ENCODE peak calls at places on chromosomes 2 and 18, in five cellular contexts. B is HepG2, P is HCT116, D is GM12878, U is H1. E is an unnamed sample.

GRCh38 chr2:211068108-211068780 is 511.8 kb downstream of the CPS1 start:
- DNase-seq in U (no peak), D (no peak), B (no peak), P (no peak), E (no peak)

GRCh38 chr2:240956935-240957655 is 41.3 kb upstream of the SNED1 start:
- DNase-seq in P (no peak), B (no peak), U (peak), D (no peak), E (no peak)

GRCh38 chr2:159879061-159879604 is 81.1 kb upstream of the CD302 start:
- DNase-seq in D (peak), B (no peak), P (no peak), U (no peak), E (no peak)

GRCh38 chr18:5982332-5982731 is 87.0 kb upstream of the TMEM200C start:
- DNase-seq in B (no peak), U (no peak), D (peak), P (no peak), E (no peak)

GRCh38 chr18:52001106-52001505 is 338.9 kb upstream of the DCC start:
- DNase-seq in D (no peak), B (no peak), P (no peak), U (no peak), E (no peak)

GRCh38 chr2:33129661-33130447 is 183.1 kb downstream of the LTBP1 start:
- DNase-seq in D (no peak), B (no peak), P (no peak), U (no peak), E (no peak)

GRCh38 chr18:74013955-74014354 is 133.7 kb downstream of the FBXO15 start:
- DNase-seq in D (no peak), P (no peak), U (no peak), B (no peak), E (no peak)

GRCh38 chr2:1491751-1492150 is 78.5 kb downstream of the TPO start:
- DNase-seq in U (peak), P (no peak), D (no peak), B (no peak), E (no peak)

GRCh38 chr2:68722712-68723111 is 11.9 kb upstream of the ARHGAP25 start:
- DNase-seq in U (no peak), D (no peak), P (peak), B (peak), E (peak)

DNA sequence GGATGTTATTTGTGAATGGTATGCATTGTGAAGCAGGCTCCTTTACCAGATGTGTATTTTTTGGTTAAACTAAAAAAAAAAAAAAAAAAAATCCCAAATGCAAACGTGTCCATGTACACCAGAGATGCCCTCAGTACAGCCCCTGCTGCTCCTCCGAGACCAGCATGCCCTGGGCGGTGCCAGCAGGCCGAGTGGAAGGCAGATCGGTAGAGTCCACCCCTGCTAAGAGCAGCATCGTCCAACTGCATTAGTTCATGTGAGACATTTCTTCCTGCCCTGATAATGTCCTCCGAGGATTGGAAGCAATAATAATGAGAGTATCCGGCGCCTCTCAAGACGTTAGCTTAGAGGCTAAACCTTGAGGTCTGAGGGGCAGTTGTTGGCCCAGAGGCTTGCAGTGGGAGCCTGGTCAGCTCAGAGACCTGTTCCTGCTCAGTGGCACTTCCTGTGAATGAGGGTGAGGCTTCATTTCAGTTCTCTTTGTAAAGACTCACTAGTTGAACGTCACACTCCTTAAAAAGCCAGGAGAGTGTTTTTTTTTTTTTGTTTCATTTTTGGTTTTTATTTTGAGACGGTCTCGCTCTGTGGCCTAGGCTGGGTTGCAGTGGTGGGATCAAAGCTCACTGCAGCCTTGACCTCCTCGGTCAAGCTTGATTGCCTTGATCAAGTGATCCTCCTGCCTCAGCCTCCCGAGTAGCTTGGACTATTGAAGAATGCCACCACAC is 5.6 kb downstream of the SLC66A3 start:
- DNase-seq in B (no peak), P (no peak), D (peak), U (no peak), E (no peak)
- H2AFZ ChIP-seq in B (no peak), P (no peak), D (peak), U (no peak), E (no peak)

GRCh38 chr2:110858135-110858737 is 125.9 kb downstream of the ACOXL start:
- DNase-seq in D (peak), B (no peak), U (no peak), P (no peak), E (no peak)
- TF ChIP-seq SP1 in D (no peak), B (no peak), U (no peak), P (no peak), E (no peak)

GRCh38 chr2:137185378-137186078 is 420.2 kb downstream of the THSD7B start:
- DNase-seq in D (no peak), P (no peak), B (no peak), U (no peak), E (no peak)
- H2AFZ ChIP-seq in D (no peak), P (no peak), B (no peak), U (no peak), E (no peak)

DNA sequence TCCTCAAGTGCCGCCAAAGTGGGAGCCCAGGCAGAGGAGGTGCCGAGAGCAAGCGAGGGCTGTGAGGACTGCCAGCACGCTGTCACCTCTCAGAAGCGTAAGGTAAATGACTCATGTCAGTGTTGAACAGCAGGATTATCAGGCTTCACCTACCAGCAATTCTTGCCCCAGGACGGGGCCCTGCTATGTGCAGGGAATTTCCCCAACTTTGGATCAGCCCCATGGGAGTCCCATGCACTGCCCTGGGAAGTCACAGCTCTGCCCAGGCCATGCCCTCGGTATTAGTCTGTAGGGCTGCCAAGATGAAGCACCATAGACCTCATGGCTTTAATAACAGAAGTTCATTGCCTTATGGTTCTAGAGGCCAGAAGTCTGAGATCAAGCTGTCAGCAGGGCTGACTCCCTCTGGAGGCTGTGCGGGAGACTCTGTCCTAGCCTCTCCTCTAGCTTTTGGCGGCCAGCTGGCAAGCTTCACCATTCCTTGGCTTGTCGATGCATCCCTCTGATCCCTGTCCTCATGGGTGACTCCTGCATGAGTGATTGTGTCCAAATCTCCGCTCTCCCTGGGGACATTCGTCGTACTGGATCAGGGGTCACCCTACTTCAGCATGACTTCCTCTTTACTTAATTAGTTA is 55.9 kb downstream of the TRPM8 start:
- DNase-seq in B (no peak), D (no peak), U (no peak), P (no peak), E (no peak)
- TF ChIP-seq SP1 in B (no peak), D (no peak), U (no peak), P (no peak), E (no peak)

GRCh38 chr2:138931284-138932256 is 151.4 kb upstream of the NXPH2 start:
- DNase-seq in D (no peak), P (no peak), B (no peak), U (no peak), E (no peak)
- H2AFZ ChIP-seq in D (no peak), P (no peak), B (no peak), U (no peak), E (no peak)

GRCh38 chr2:45168731-45169338 is 159.6 kb upstream of the SIX2 start:
- DNase-seq in P (no peak), B (no peak), D (no peak), U (peak), E (no peak)
- TF ChIP-seq SP1 in P (no peak), B (no peak), D (no peak), U (no peak), E (no peak)

DNA sequence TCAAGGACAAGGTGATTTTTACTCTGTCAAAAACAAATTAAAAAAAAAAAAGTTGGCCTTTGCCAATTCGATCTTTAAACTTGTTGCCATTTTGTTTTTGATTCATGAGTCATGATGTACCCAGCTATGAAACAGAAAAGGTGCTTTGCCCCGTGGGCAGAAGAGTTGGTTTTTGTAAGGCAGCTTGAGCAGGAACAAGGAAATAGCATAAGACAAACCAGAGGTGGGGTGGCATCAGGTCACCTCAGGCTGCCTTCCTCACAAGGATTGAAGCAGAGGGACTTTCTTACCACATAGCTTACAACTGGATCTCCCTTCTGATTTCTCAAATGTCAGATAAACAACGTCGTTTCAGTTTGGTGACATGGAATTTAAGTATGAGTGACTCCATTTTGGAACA is 123.8 kb downstream of the ARL4C start:
- DNase-seq in B (no peak), U (no peak), P (no peak), D (no peak), E (no peak)
- H2AFZ ChIP-seq in B (no peak), U (peak), P (peak), D (no peak), E (peak)

GRCh38 chr2:9560628-9561027 is 5.0 kb upstream of the ADAM17 start:
- DNase-seq in U (no peak), B (no peak), P (no peak), D (no peak), E (no peak)

GRCh38 chr2:9556121-9556869 is 665 bp upstream of the ADAM17 start:
- DNase-seq in B (no peak), P (no peak), U (no peak), D (no peak), E (peak)

GRCh38 chr2:9555338-9556120 is at the start of gene ADAM17:
- DNase-seq in P (peak), D (peak), B (peak), U (peak), E (peak)

GRCh38 chr2:9554841-9555337 is 741 bp downstream of the ADAM17 start:
- DNase-seq in P (no peak), B (peak), D (no peak), U (no peak), E (no peak)

GRCh38 chr2:9558948-9559381 is 3.3 kb upstream of the ADAM17 start:
- DNase-seq in D (no peak), P (no peak), U (no peak), B (no peak), E (no peak)
- TF ChIP-seq SP1 in D (no peak), P (no peak), U (no peak), B (no peak), E (no peak)

DNA sequence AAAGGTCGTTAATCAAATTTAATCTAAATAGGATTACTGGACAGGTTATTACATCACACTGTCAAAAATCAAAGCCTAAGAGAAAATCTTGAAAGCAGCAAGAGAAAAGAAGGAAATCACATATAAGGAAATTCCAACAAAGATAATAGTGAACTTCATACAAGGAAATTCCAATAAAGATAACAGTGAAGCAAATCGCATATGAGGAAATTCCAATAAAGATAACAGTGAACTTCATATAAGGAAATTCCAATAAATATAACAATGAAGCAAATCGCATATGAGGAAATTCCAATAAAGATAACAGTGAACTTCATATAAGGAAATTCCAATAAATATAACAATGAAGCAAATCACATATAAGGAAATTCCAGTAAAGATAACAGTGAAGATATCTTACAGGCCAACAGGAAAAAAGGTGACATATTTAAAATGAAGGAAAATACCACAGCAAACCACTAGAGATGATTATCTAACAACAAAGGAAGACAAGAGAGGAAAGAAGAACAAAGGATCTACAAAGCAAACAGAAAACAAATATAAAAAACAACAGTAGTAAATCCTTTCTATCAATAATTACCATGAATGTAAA is 787.7 kb downstream of the CCDC85A start:
- DNase-seq in D (no peak), P (no peak), U (no peak), B (no peak), E (no peak)
- H2AFZ ChIP-seq in D (no peak), P (no peak), U (no peak), B (no peak), E (no peak)